ENCODE peak calls at places on chromosome 15, in five cellular contexts. Z, J, K, L and N are unnamed samples.

GRCh38 chr15:42201801-42202200 is 6.3 kb downstream of the VPS39 start:
- DNase-seq in Z (no peak), J (no peak), K (no peak), L (no peak), N (no peak)

GRCh38 chr15:91603681-91604080 is 249.8 kb upstream of the SLCO3A1 start:
- DNase-seq in Z (no peak), J (peak; percentile 13), K (no peak), L (no peak), N (no peak)

GRCh38 chr15:31558840-31559239 is 232.2 kb downstream of the KLF13 start:
- DNase-seq in Z (no peak), J (no peak), K (no peak), L (no peak), N (no peak)

GRCh38 chr15:44726568-44727461 is 9.5 kb upstream of the TRIM69 start:
- DNase-seq in Z (peak; percentile 52), J (peak; percentile 91), K (peak; percentile 95), L (no peak), N (peak; percentile 66)

GRCh38 chr15:39720721-39721611 is 61.7 kb downstream of the FSIP1 start:
- DNase-seq in Z (no peak), J (peak; percentile 90), K (no peak), L (no peak), N (peak; percentile 40)

GRCh38 chr15:94322141-94322540 is 90.8 kb downstream of the MCTP2 start:
- DNase-seq in Z (no peak), J (no peak), K (no peak), L (no peak), N (no peak)

GRCh38 chr15:39438260-39438659 is 142.6 kb upstream of the THBS1 start:
- DNase-seq in Z (no peak), J (no peak), K (no peak), L (no peak), N (no peak)

GRCh38 chr15:58147151-58147550 is 9.0 kb downstream of the AQP9 start:
- DNase-seq in Z (no peak), J (no peak), K (no peak), L (no peak), N (no peak)

GRCh38 chr15:77419050-77419835 is 661 bp downstream of the PEAK1 start:
- DNase-seq in Z (no peak), J (peak; percentile 71), K (no peak), L (peak; percentile 77), N (no peak)

GRCh38 chr15:50971542-50971941 is 63.1 kb downstream of the AP4E1 start:
- DNase-seq in Z (no peak), J (no peak), K (peak; percentile 4), L (no peak), N (no peak)

GRCh38 chr15:83248151-83248851 is 36.2 kb downstream of the BNC1 start:
- DNase-seq in Z (peak; percentile 67), J (peak; percentile 38), K (peak; percentile 65), L (peak; percentile 82), N (no peak)

GRCh38 chr15:65414841-65415621 is 7.7 kb downstream of the IGDCC4 start:
- DNase-seq in Z (no peak), J (peak; percentile 57), K (no peak), L (peak; percentile 95), N (no peak)

GRCh38 chr15:101242160-101242998 is 9.5 kb downstream of the CHSY1 start:
- DNase-seq in Z (no peak), J (peak; percentile 68), K (peak; percentile 73), L (no peak), N (no peak)

GRCh38 chr15:76203766-76204557 is 107.3 kb downstream of the ETFA start:
- DNase-seq in Z (no peak), J (no peak), K (no peak), L (no peak), N (no peak)

GRCh38 chr15:79136434-79137046 is 46.0 kb upstream of the RASGRF1 start:
- DNase-seq in Z (no peak), J (no peak), K (no peak), L (peak; percentile 40), N (no peak)

GRCh38 chr15:90594297-90594696 is 64.6 kb downstream of the CRTC3 start:
- DNase-seq in Z (no peak), J (peak; percentile 23), K (peak; percentile 93), L (no peak), N (no peak)

GRCh38 chr15:89749951-89750559 is 994 bp downstream of the MESP1 start:
- DNase-seq in Z (no peak), J (no peak), K (no peak), L (peak; percentile 45), N (no peak)

GRCh38 chr15:87154771-87155170 is 1075.1 kb downstream of the AGBL1 start:
- DNase-seq in Z (no peak), J (peak; percentile 92), K (no peak), L (no peak), N (peak; percentile 64)

GRCh38 chr15:74167891-74168331 is 5.6 kb upstream of the ISLR start:
- DNase-seq in Z (no peak), J (no peak), K (no peak), L (no peak), N (no peak)

GRCh38 chr15:39774688-39775267 is 7.9 kb downstream of the FSIP1 start:
- DNase-seq in Z (no peak), J (no peak), K (peak; percentile 33), L (no peak), N (no peak)

GRCh38 chr15:23039151-23039916 is at the start of gene TUBGCP5:
- DNase-seq in Z (peak; percentile 96), J (peak; percentile 92), K (peak; percentile 99), L (peak; percentile 99), N (peak; percentile 87)

GRCh38 chr15:33218071-33218491 is 23.6 kb upstream of the FMN1 start:
- DNase-seq in Z (no peak), J (peak; percentile 81), K (no peak), L (no peak), N (no peak)

GRCh38 chr15:89747708-89748682 is 3.1 kb downstream of the MESP1 start:
- DNase-seq in Z (no peak), J (no peak), K (no peak), L (no peak), N (no peak)

GRCh38 chr15:101348643-101349496 is 53.8 kb upstream of the SNRPA1 start:
- DNase-seq in Z (no peak), J (no peak), K (no peak), L (no peak), N (no peak)

GRCh38 chr15:77446840-77447390 is 26.2 kb downstream of the HMG20A start:
- DNase-seq in Z (no peak), J (no peak), K (no peak), L (no peak), N (no peak)

GRCh38 chr15:74040115-74040850 is 42.1 kb downstream of the GOLGA6A start:
- DNase-seq in Z (no peak), J (peak; percentile 90), K (no peak), L (peak; percentile 25), N (no peak)

GRCh38 chr15:56496635-56497034 is 31.7 kb upstream of the MNS1 start:
- DNase-seq in Z (peak; percentile 67), J (peak; percentile 63), K (peak; percentile 88), L (peak; percentile 66), N (peak; percentile 9)

GRCh38 chr15:25056484-25057429 is 102.0 kb downstream of the SNRPN start:
- DNase-seq in Z (no peak), J (no peak), K (no peak), L (no peak), N (no peak)

GRCh38 chr15:94119215-94119815 is 112.0 kb upstream of the MCTP2 start:
- DNase-seq in Z (no peak), J (no peak), K (no peak), L (peak; percentile 46), N (no peak)

GRCh38 chr15:91338763-91339162 is 238.7 kb downstream of the SV2B start:
- DNase-seq in Z (no peak), J (peak; percentile 32), K (no peak), L (peak; percentile 81), N (no peak)

GRCh38 chr15:54282228-54282836 is 304.1 kb downstream of the UNC13C start:
- DNase-seq in Z (no peak), J (no peak), K (no peak), L (no peak), N (no peak)

GRCh38 chr15:49848824-49849209 is 228.0 kb downstream of the DTWD1 start:
- DNase-seq in Z (no peak), J (no peak), K (no peak), L (no peak), N (no peak)

GRCh38 chr15:40421246-40422157 is 15.9 kb downstream of the IVD start:
- DNase-seq in Z (peak; percentile 32), J (no peak), K (peak; percentile 58), L (peak; percentile 87), N (no peak)

DNA sequence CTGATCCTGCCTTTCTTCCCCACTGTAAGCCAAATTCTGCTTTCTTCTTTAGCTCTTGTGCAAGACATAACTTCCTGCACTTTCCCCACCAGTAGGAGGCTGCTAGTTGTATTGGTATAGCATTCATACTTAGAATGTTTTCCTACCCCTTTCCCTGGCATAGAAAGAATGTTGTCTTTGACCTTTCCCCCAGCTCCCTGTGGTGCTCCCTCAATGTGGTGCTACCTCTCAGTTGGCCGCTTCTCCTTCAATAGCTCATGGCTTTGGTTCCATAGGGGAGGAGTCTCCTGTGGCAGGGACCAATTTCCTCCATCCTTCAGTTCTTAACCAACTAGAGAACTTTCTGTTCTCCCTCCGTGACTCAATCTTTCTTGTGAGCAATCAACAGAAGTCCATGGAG is 67.5 kb upstream of the AKAP13 start:
- DNase-seq in Z (no peak), J (no peak), K (no peak), L (no peak), N (no peak)
- H2AFZ ChIP-seq in Z (no peak overlapping the region), J (no peak overlapping the region), K (no peak overlapping the region), L (no peak overlapping the region), N (no peak overlapping the region)

GRCh38 chr15:69457304-69458280 is 5.0 kb downstream of the RPLP1 start:
- DNase-seq in Z (no peak), J (no peak), K (peak; percentile 23), L (no peak), N (no peak)

GRCh38 chr15:69452702-69453513 is at the start of gene RPLP1:
- DNase-seq in Z (peak; percentile 81), J (peak; percentile 80), K (peak; percentile 98), L (peak; percentile 98), N (no peak)

GRCh38 chr15:69454953-69455352 is 2.3 kb downstream of the RPLP1 start:
- DNase-seq in Z (no peak), J (no peak), K (no peak), L (no peak), N (no peak)

GRCh38 chr15:69459063-69459462 is 6.4 kb downstream of the RPLP1 start:
- DNase-seq in Z (no peak), J (no peak), K (no peak), L (no peak), N (no peak)

GRCh38 chr15:69456208-69457166 is 3.9 kb downstream of the RPLP1 start:
- DNase-seq in Z (no peak), J (no peak), K (no peak), L (no peak), N (no peak)
- H3K4me1 ChIP-seq in Z (peaks cover 20% of the 10 kb centered on the region), J (peaks cover 19% of the 10 kb centered on the region), K (peaks cover 20% of the 10 kb centered on the region), L (peaks cover 12% of the 10 kb centered on the region), N (peaks cover 22% of the 10 kb centered on the region)

GRCh38 chr15:37014566-37014965 is 85.8 kb downstream of the MEIS2 start:
- DNase-seq in Z (no peak), J (no peak), K (no peak), L (peak; percentile 25), N (no peak)
- H3K27ac ChIP-seq in Z (no peak overlapping the region), J (peak overlapping the region; percentile 85), K (no peak overlapping the region), L (no peak overlapping the region), N (peak overlapping the region; percentile 45)

DNA sequence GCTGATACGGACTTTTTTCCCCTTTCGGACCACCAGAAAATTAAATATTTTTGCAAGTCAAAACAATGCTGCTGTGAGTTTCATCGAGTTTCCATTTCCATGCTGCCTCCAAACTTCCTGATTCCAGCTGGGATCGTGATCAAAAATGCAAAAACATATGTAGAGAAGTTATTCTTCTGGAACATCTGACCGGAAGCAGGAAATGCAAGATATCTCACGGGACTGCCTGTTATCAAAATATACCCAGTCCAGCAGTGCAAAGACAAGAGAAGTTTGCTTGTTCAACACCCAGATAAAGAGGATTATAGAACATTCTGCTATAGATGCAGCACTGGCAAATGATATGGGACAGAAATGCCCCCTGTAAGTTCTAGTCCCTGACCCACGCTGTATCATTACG is 726.7 kb upstream of the NR2F2 start:
- DNase-seq in Z (no peak), J (no peak), K (no peak), L (no peak), N (no peak)
- H2AFZ ChIP-seq in Z (no peak overlapping the region), J (no peak overlapping the region), K (no peak overlapping the region), L (no peak overlapping the region), N (no peak overlapping the region)